ENCODE peak calls at places on chromosome 13, in six cellular contexts. P, R, C, B, A and X are unnamed samples. For H3K4me1, the result is how much of the 10 kb centered on the place peaks cover.

GRCh38 chr13:74644239-74644638 is 510.0 kb upstream of the KLF12 start:
- DNase-seq in B (no peak), R (no peak), A (no peak), C (no peak), P (no peak), X (no peak)

GRCh38 chr13:100987993-100988392 is 313.4 kb upstream of the TMTC4 start:
- DNase-seq in B (no peak), C (no peak), A (peak), R (no peak), P (no peak), X (no peak)

GRCh38 chr13:66014757-66015156 is 1215.4 kb downstream of the PCDH9 start:
- DNase-seq in R (no peak), A (no peak), B (no peak), P (no peak), C (no peak), X (no peak)

GRCh38 chr13:82654851-82655517 is 1227.3 kb downstream of the SLITRK1 start:
- DNase-seq in R (peak), P (peak), C (peak), B (peak), A (no peak), X (no peak)

GRCh38 chr13:45206340-45206739 is 5.5 kb upstream of the KCTD4 start:
- DNase-seq in A (no peak), B (no peak), P (no peak), R (no peak), C (no peak), X (no peak)

GRCh38 chr13:113976711-113977684 is 3.1 kb upstream of the C13orf46 start:
- DNase-seq in A (no peak), R (no peak), P (peak), C (peak), B (peak), X (peak)

GRCh38 chr13:99087954-99088491 is 110.2 kb upstream of the DOCK9 start:
- DNase-seq in R (no peak), P (no peak), B (peak), A (no peak), C (no peak), X (peak)

GRCh38 chr13:51906581-51906980 is 44.8 kb downstream of the CCDC70 start:
- DNase-seq in C (no peak), B (no peak), P (no peak), R (peak), A (no peak), X (no peak)

GRCh38 chr13:80341771-80342271 is 895 bp upstream of the SPRY2 start:
- DNase-seq in C (peak), P (peak), B (peak), A (peak), R (peak), X (no peak)

GRCh38 chr13:53694814-53695533 is 666.4 kb downstream of the OLFM4 start:
- DNase-seq in R (no peak), A (no peak), C (no peak), B (no peak), P (no peak), X (no peak)

GRCh38 chr13:24161980-24162517 is 1.5 kb downstream of the SPATA13 start:
- DNase-seq in B (no peak), R (no peak), P (peak), A (no peak), C (no peak), X (no peak)
- H3K27ac ChIP-seq in B (no peak), R (peak), P (peak), A (no peak), C (no peak), X (no peak)

GRCh38 chr13:39037410-39037879 is 444 bp downstream of the PROSER1 start:
- DNase-seq in A (no peak), R (no peak), C (no peak), P (no peak), B (no peak), X (no peak)

GRCh38 chr13:39038569-39038898 is 278 bp downstream of the NHLRC3 start:
- DNase-seq in P (peak), R (no peak), A (peak), C (no peak), B (no peak), X (no peak)

GRCh38 chr13:39037880-39038568 is at the start of the genes NHLRC3 and PROSER1:
- DNase-seq in P (peak), B (peak), R (peak), A (peak), C (peak), X (peak)

GRCh38 chr13:39039033-39039432 is 777 bp downstream of the NHLRC3 start:
- DNase-seq in P (no peak), R (no peak), C (no peak), A (no peak), B (no peak), X (no peak)

DNA sequence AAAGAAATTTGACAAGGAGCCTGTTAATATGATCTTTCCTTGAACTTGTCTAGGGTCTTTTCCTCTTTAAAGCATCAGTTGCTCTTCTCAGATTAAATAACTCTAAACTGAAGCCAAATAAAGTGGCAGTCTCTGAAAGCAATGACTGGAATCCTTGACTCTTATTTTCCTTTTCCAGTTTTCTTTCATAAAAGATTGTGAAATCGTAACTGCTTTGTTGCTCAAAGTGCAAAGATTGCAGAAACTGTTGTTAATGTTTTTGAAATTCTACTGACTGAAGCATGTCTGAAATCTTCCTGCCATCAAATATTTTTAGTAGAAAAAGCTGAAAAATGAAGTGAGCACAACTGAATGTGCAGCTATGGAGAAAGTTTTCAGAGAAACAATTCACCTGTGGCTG is 1.9 kb downstream of the NHLRC3 start:
- DNase-seq in B (no peak), R (no peak), C (no peak), A (no peak), P (no peak), X (no peak)
- H3K4me3 ChIP-seq in B (no peak), R (no peak), C (no peak), A (peak), P (no peak), X (no peak)

GRCh38 chr13:27622102-27622820 is 569 bp downstream of the POLR1D start:
- DNase-seq in A (peak), R (no peak), C (no peak), P (no peak), B (no peak), X (no peak)

GRCh38 chr13:27624071-27624470 is 2.4 kb downstream of the POLR1D start:
- DNase-seq in P (no peak), C (no peak), A (no peak), B (no peak), R (no peak), X (no peak)

GRCh38 chr13:27621366-27622101 is at the start of gene POLR1D:
- DNase-seq in A (peak), P (peak), B (peak), R (peak), C (peak), X (peak)

GRCh38 chr13:27621116-27621365 is 651 bp upstream of the POLR1D start:
- DNase-seq in B (no peak), P (no peak), C (no peak), A (peak), R (no peak), X (peak)

GRCh38 chr13:27622881-27623280 is 1.2 kb downstream of the POLR1D start:
- DNase-seq in R (no peak), A (no peak), P (no peak), B (no peak), C (no peak), X (no peak)
- H3K4me1 ChIP-seq in R (under half), A (under half), P (under half), B (under half), C (under half), X (under half)

GRCh38 chr13:106407338-106407737 is 128.1 kb downstream of the EFNB2 start:
- DNase-seq in B (no peak), A (no peak), R (no peak), P (no peak), C (no peak), X (no peak)

GRCh38 chr13:106401081-106401480 is 134.4 kb downstream of the EFNB2 start:
- DNase-seq in R (no peak), A (no peak), C (no peak), P (no peak), B (no peak), X (no peak)

GRCh38 chr13:106405731-106406130 is 129.7 kb downstream of the EFNB2 start:
- DNase-seq in A (no peak), C (no peak), R (no peak), P (no peak), B (no peak), X (no peak)

GRCh38 chr13:106400282-106400681 is 135.2 kb downstream of the EFNB2 start:
- DNase-seq in A (no peak), B (no peak), P (no peak), C (no peak), R (no peak), X (no peak)

DNA sequence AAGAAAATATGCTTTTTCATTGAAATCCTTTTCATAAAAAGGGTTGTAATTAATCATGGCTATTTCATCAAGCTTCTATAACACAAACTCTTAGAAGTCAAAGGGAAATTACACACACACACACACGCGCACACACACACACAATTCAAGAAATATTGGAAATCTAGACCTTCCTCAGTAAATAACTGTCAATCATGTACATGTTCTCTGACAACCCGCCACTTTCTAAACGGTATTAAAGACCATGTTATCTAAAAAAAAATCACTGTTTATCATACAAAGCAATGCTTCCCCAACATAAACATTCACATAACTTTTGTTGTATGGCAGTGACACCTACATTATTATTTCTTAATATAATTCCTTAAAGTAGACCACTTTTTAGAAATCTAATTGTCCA is 132.2 kb downstream of the EFNB2 start:
- DNase-seq in P (no peak), B (no peak), C (no peak), R (no peak), A (no peak), X (no peak)
- H3K27ac ChIP-seq in P (no peak), B (no peak), C (no peak), R (no peak), A (no peak), X (no peak)

GRCh38 chr13:59120297-59120843 is 1043.4 kb downstream of the DIAPH3 start:
- DNase-seq in P (no peak), A (no peak), R (no peak), C (no peak), B (no peak), X (no peak)
- H3K4me3 ChIP-seq in P (no peak), A (no peak), R (no peak), C (no peak), B (no peak), X (no peak)

DNA sequence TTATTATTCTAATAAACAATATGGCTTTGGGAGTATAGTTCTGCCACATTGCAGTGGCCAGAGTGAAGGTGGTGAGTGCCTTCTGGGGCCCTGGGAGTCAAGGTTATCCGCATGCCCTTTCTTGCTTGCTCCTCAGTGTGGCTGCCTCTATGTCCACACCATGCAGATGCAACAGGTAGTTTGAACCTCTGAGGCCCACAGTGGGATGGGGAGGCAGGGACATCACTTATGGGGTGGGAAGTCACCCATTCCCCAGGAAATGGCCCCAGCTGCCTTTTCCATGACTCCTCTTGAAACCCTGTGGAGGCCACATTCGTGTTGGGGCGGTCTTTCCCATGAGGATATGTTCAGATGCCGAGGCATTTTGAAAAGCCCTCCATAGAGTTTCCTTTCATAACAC is 20.0 kb upstream of the ALOX5AP start:
- DNase-seq in B (no peak), C (no peak), P (no peak), R (no peak), A (no peak), X (no peak)
- H3K4me1 ChIP-seq in B (under half), C (under half), P (under half), R (under half), A (under half), X (under half)

GRCh38 chr13:29227560-29227959 is 367.9 kb downstream of the SLC7A1 start:
- DNase-seq in B (no peak), R (no peak), P (no peak), C (no peak), A (no peak), X (no peak)
- H3K27ac ChIP-seq in B (no peak), R (no peak), P (no peak), C (no peak), A (no peak), X (no peak)